ENCODE peak calls at places on chromosome 14, in seven cellular contexts. Q is HCT116, T is gastrocnemius medialis, K is H9, H is lung, R is psoas muscle, S is tibial nerve. Z is an unnamed sample.

GRCh38 chr14:34865889-34866574 is 9.1 kb downstream of the BAZ1A start:
- DNase-seq in K (no peak), Q (no peak), R (no peak), H (no peak), T (no peak), S (no peak), Z (no peak)

GRCh38 chr14:68522510-68523325 is 270.1 kb downstream of the ZFP36L1 start:
- DNase-seq in Q (no peak), S (no peak), T (no peak), R (no peak), H (no peak), K (no peak), Z (no peak)

GRCh38 chr14:100439781-100440180 is 116.6 kb downstream of the SLC25A47 start:
- DNase-seq in K (no peak), Q (no peak), T (no peak), R (peak), S (no peak), H (no peak), Z (peak)

GRCh38 chr14:70020350-70021170 is 141.3 kb downstream of the SMOC1 start:
- DNase-seq in Q (no peak), T (no peak), H (no peak), R (no peak), K (no peak), S (no peak), Z (peak)

GRCh38 chr14:77955816-77956796 is 156.2 kb downstream of the ADCK1 start:
- DNase-seq in H (no peak), K (no peak), R (no peak), T (no peak), Q (no peak), S (no peak), Z (no peak)

GRCh38 chr14:95776798-95777615 is 63.1 kb upstream of the TCL1A start:
- DNase-seq in S (no peak), T (no peak), Q (no peak), K (no peak), H (no peak), R (no peak), Z (no peak)

GRCh38 chr14:34302654-34303053 is 159.4 kb downstream of the SPTSSA start:
- DNase-seq in H (no peak), K (no peak), S (no peak), T (no peak), Q (no peak), R (no peak), Z (peak)

GRCh38 chr14:33676135-33676566 is 274.7 kb downstream of the EGLN3 start:
- DNase-seq in R (no peak), Q (peak), K (peak), H (no peak), T (peak), S (no peak), Z (peak)

GRCh38 chr14:69896080-69896479 is 16.9 kb downstream of the SMOC1 start:
- DNase-seq in T (no peak), H (no peak), S (no peak), R (no peak), K (no peak), Q (no peak), Z (no peak)

GRCh38 chr14:74492413-74493342 is at the start of gene NPC2:
- DNase-seq in R (no peak), Q (no peak), T (no peak), H (no peak), K (no peak), S (no peak), Z (no peak)

GRCh38 chr14:32246751-32247150 is 43.7 kb upstream of the RNU6-8 start:
- DNase-seq in R (no peak), K (no peak), T (no peak), H (no peak), Q (no peak), S (no peak), Z (no peak)

GRCh38 chr14:101499080-101499479 is 62.2 kb upstream of the DIO3 start:
- DNase-seq in T (no peak), K (peak), H (no peak), S (peak), R (no peak), Q (no peak), Z (no peak)
- H3K27ac ChIP-seq in T (no peak), K (no peak), H (no peak), S (no peak), R (no peak), Q (no peak), Z (no peak)

DNA sequence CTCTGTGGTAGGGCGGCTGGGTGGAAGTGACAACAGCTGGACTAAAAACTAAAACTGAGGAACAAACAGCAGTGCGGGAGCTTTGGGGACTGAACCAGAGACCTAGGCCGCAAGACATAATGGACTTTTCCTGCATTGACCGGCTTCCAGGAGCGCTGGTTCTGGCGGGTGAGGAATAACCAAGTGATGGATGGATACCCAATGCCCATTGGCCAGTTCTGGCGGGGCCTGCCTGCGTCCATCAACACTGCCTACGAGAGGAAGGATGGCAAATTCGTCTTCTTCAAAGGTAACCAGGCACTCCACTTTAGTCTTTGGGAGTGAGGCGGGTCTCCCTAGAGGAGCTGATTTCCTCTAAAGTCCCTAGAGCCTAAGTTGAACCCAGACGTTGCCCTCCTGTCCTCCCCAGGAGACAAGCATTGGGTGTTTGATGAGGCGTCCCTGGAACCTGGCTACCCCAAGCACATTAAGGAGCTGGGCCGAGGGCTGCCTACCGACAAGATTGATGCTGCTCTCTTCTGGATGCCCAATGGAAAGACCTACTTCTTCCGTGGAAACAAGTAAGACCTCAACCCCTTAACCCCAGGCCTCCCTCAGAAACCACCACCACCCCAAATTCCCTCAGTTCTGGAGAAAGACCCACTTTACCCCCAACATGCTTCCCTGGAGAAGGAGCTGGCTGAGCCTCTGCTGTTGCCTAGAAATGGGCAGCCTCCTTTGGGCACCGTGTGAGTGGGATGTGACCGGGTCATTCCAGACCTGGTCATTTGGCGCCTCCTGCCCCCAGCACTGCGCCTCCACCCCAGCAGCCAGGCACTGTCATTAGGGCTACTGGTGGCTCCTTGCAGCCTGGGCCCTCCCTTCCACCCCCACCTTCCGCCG is 8.1 kb downstream of the MMP14 start:
- DNase-seq in H (no peak), T (no peak), K (no peak), S (no peak), R (no peak), Q (no peak), Z (no peak)
- H3K27ac ChIP-seq in H (no peak), T (no peak), K (no peak), S (peak), R (no peak), Q (no peak), Z (no peak)

GRCh38 chr14:90743826-90744225 is 72.4 kb downstream of the TTC7B start:
- DNase-seq in H (no peak), K (no peak), T (no peak), S (no peak), Q (no peak), R (no peak), Z (no peak)
- H3K27ac ChIP-seq in H (peak), K (no peak), T (peak), S (no peak), Q (no peak), R (peak), Z (peak)

DNA sequence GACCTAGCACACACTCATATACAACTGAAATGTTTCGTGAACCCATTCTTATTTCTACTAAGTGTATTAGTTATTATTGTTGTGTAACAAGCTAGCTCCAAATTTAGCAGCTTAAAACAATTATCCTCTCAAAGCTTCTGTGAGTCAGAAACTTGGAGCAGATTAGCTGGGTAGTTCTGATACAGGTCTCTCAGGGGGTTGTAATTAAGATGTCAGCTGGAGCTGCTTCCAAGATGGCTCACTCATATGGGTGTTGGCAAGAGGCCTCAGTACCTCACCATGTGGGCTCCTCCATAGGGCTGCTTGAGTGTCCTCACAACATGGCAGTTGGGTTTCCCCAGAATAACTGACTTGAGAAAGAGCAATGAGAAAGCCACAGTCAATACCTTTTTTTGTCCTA is 9.8 kb downstream of the GPR135 start:
- DNase-seq in S (no peak), T (no peak), H (no peak), Q (no peak), R (no peak), K (no peak), Z (no peak)
- H3K27ac ChIP-seq in S (no peak), T (no peak), H (no peak), Q (no peak), R (no peak), K (no peak), Z (no peak)

DNA sequence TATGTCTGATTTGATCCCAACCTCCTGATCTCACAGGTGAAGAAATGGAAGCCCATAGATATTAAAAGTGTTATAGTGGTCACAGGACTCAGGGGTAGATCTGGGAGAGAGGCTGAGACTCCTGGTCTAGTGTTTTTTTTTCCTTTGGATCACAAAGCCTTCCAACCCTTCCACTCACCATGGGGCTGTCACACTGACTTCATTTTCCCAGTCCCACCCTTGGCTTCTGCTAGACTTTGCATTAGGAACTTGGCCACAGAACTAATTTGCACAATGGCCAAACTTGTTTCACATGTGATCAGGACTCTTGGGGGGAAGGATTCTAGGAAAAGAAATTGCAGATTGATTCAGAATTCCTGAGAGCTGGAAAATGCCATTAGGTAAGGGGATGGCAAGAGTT is 96.3 kb downstream of the TMX1 start:
- DNase-seq in H (no peak), K (no peak), T (no peak), S (no peak), R (no peak), Q (no peak), Z (no peak)
- H3K27ac ChIP-seq in H (no peak), K (no peak), T (no peak), S (no peak), R (no peak), Q (no peak), Z (no peak)

GRCh38 chr14:61342486-61342885 is 21.1 kb downstream of the PRKCH start:
- DNase-seq in R (no peak), T (no peak), Q (no peak), H (no peak), S (no peak), K (no peak), Z (no peak)
- H3K27ac ChIP-seq in R (no peak), T (peak), Q (no peak), H (peak), S (peak), K (no peak), Z (no peak)

GRCh38 chr14:101813171-101813759 is 51.8 kb downstream of the PPP2R5C start:
- DNase-seq in Q (no peak), S (no peak), T (no peak), R (peak), K (no peak), H (no peak), Z (no peak)
- H3K27ac ChIP-seq in Q (no peak), S (peak), T (peak), R (peak), K (no peak), H (peak), Z (no peak)